ENCODE peak calls at places on chromosomes 7 and 10, in nine cellular contexts. One of them, this sample, is unnamed.

GRCh38 chr7:3589756-3590155 is 288.7 kb downstream of the SDK1 start:
- DNase-seq in GM13977: no peak
- DNase-seq in RPMI8226: no peak
- DNase-seq in NCI-H774: no peak
- DNase-seq in coronary artery: no peak
- DNase-seq in aorta: no peak
- DNase-seq in lung: no peak
- DNase-seq in HuH-7: no peak
- DNase-seq in heart left ventricle: no peak
- DNase-seq in this sample: no peak

GRCh38 chr10:114023198-114023597 is 20.5 kb upstream of the ADRB1 start:
- DNase-seq in aorta: no peak
- DNase-seq in heart left ventricle: no peak
- DNase-seq in RPMI8226: no peak
- DNase-seq in NCI-H774: no peak
- DNase-seq in GM13977: no peak
- DNase-seq in coronary artery: no peak
- DNase-seq in HuH-7: no peak
- DNase-seq in lung: no peak
- DNase-seq in this sample: no peak

GRCh38 chr10:124534231-124534798 is 72.7 kb downstream of the LHPP start:
- DNase-seq in RPMI8226: no peak
- DNase-seq in HuH-7: no peak
- DNase-seq in aorta: no peak
- DNase-seq in heart left ventricle: peak; percentile 45
- DNase-seq in coronary artery: no peak
- DNase-seq in GM13977: peak; percentile 57
- DNase-seq in lung: peak; percentile 41
- DNase-seq in NCI-H774: no peak
- DNase-seq in this sample: no peak

GRCh38 chr7:46705416-46706255 is 784.6 kb upstream of the IGFBP3 start:
- DNase-seq in lung: no peak
- DNase-seq in NCI-H774: no peak
- DNase-seq in coronary artery: no peak
- DNase-seq in HuH-7: no peak
- DNase-seq in RPMI8226: no peak
- DNase-seq in aorta: no peak
- DNase-seq in GM13977: no peak
- DNase-seq in heart left ventricle: no peak
- DNase-seq in this sample: peak; percentile 61

GRCh38 chr10:8061274-8062211 is 7.1 kb downstream of the GATA3 start:
- DNase-seq in coronary artery: no peak
- DNase-seq in lung: no peak
- DNase-seq in HuH-7: no peak
- DNase-seq in NCI-H774: no peak
- DNase-seq in RPMI8226: no peak
- DNase-seq in aorta: no peak
- DNase-seq in GM13977: peak; percentile 43
- DNase-seq in heart left ventricle: no peak
- DNase-seq in this sample: no peak

GRCh38 chr10:17041626-17042520 is 87.7 kb downstream of the CUBN start:
- DNase-seq in HuH-7: no peak
- DNase-seq in GM13977: no peak
- DNase-seq in heart left ventricle: no peak
- DNase-seq in coronary artery: no peak
- DNase-seq in aorta: no peak
- DNase-seq in lung: no peak
- DNase-seq in RPMI8226: no peak
- DNase-seq in NCI-H774: no peak
- DNase-seq in this sample: no peak

GRCh38 chr10:97428572-97428981 is 2.6 kb downstream of the PGAM1 start:
- DNase-seq in lung: no peak
- DNase-seq in RPMI8226: peak; percentile 13
- DNase-seq in coronary artery: no peak
- DNase-seq in heart left ventricle: no peak
- DNase-seq in GM13977: no peak
- DNase-seq in aorta: no peak
- DNase-seq in NCI-H774: no peak
- DNase-seq in HuH-7: no peak
- DNase-seq in this sample: peak; percentile 48

GRCh38 chr10:79562135-79562756 is 2.0 kb upstream of the SFTPA2 start:
- DNase-seq in HuH-7: peak; percentile 47
- DNase-seq in heart left ventricle: peak; percentile 63
- DNase-seq in aorta: peak; percentile 84
- DNase-seq in NCI-H774: peak; percentile 59
- DNase-seq in GM13977: peak; percentile 53
- DNase-seq in RPMI8226: peak; percentile 78
- DNase-seq in lung: peak; percentile 82
- DNase-seq in coronary artery: no peak
- DNase-seq in this sample: peak; percentile 80

GRCh38 chr7:17941171-17941490 is 837 bp upstream of the SNX13 start:
- DNase-seq in aorta: no peak
- DNase-seq in GM13977: no peak
- DNase-seq in heart left ventricle: no peak
- DNase-seq in coronary artery: no peak
- DNase-seq in RPMI8226: no peak
- DNase-seq in lung: no peak
- DNase-seq in NCI-H774: no peak
- DNase-seq in HuH-7: peak; percentile 24
- DNase-seq in this sample: peak; percentile 21

GRCh38 chr10:7354330-7355047 is 56.3 kb downstream of the SFMBT2 start:
- DNase-seq in GM13977: no peak
- DNase-seq in aorta: no peak
- DNase-seq in NCI-H774: no peak
- DNase-seq in coronary artery: no peak
- DNase-seq in RPMI8226: no peak
- DNase-seq in heart left ventricle: no peak
- DNase-seq in lung: no peak
- DNase-seq in HuH-7: no peak
- DNase-seq in this sample: no peak

GRCh38 chr10:102645388-102645740 is 1.1 kb downstream of the TRIM8 start:
- DNase-seq in coronary artery: peak; percentile 90
- DNase-seq in GM13977: no peak
- DNase-seq in RPMI8226: peak; percentile 55
- DNase-seq in HuH-7: peak; percentile 66
- DNase-seq in heart left ventricle: peak; percentile 80
- DNase-seq in NCI-H774: no peak
- DNase-seq in lung: peak; percentile 75
- DNase-seq in aorta: peak; percentile 87
- DNase-seq in this sample: no peak

GRCh38 chr7:21603972-21604749 is 61.3 kb downstream of the DNAH11 start:
- DNase-seq in GM13977: peak; percentile 6
- DNase-seq in coronary artery: no peak
- DNase-seq in aorta: no peak
- DNase-seq in HuH-7: no peak
- DNase-seq in lung: no peak
- DNase-seq in RPMI8226: no peak
- DNase-seq in NCI-H774: no peak
- DNase-seq in heart left ventricle: no peak
- DNase-seq in this sample: peak; percentile 41

GRCh38 chr10:133325392-133325760 is 11.3 kb downstream of the CALY start:
- DNase-seq in HuH-7: no peak
- DNase-seq in GM13977: no peak
- DNase-seq in lung: no peak
- DNase-seq in aorta: no peak
- DNase-seq in coronary artery: no peak
- DNase-seq in RPMI8226: no peak
- DNase-seq in NCI-H774: no peak
- DNase-seq in heart left ventricle: no peak
- DNase-seq in this sample: peak; percentile 51

GRCh38 chr7:18216270-18216669 is 188.6 kb upstream of the PRPS1L1 start:
- DNase-seq in coronary artery: no peak
- DNase-seq in GM13977: no peak
- DNase-seq in NCI-H774: no peak
- DNase-seq in RPMI8226: no peak
- DNase-seq in lung: no peak
- DNase-seq in HuH-7: no peak
- DNase-seq in aorta: no peak
- DNase-seq in heart left ventricle: no peak
- DNase-seq in this sample: no peak

GRCh38 chr10:43892062-43892765 is 243.5 kb upstream of the ZNF32 start:
- DNase-seq in lung: no peak
- DNase-seq in heart left ventricle: peak; percentile 44
- DNase-seq in coronary artery: peak; percentile 52
- DNase-seq in HuH-7: no peak
- DNase-seq in GM13977: no peak
- DNase-seq in NCI-H774: no peak
- DNase-seq in aorta: no peak
- DNase-seq in RPMI8226: no peak
- DNase-seq in this sample: peak; percentile 63

GRCh38 chr10:132168571-132169030 is 18.1 kb upstream of the DPYSL4 start:
- DNase-seq in RPMI8226: no peak
- DNase-seq in GM13977: no peak
- DNase-seq in heart left ventricle: no peak
- DNase-seq in lung: no peak
- DNase-seq in NCI-H774: no peak
- DNase-seq in aorta: peak; percentile 68
- DNase-seq in HuH-7: no peak
- DNase-seq in coronary artery: no peak
- DNase-seq in this sample: no peak

GRCh38 chr10:85105614-85106013 is 777.2 kb downstream of the CCSER2 start:
- DNase-seq in coronary artery: no peak
- DNase-seq in NCI-H774: no peak
- DNase-seq in GM13977: no peak
- DNase-seq in lung: no peak
- DNase-seq in aorta: no peak
- DNase-seq in RPMI8226: no peak
- DNase-seq in heart left ventricle: no peak
- DNase-seq in HuH-7: peak; percentile 9
- DNase-seq in this sample: no peak

GRCh38 chr7:107023522-107024149 is 20.9 kb upstream of the PRKAR2B start:
- DNase-seq in heart left ventricle: no peak
- DNase-seq in NCI-H774: no peak
- DNase-seq in GM13977: no peak
- DNase-seq in aorta: no peak
- DNase-seq in RPMI8226: no peak
- DNase-seq in coronary artery: no peak
- DNase-seq in lung: no peak
- DNase-seq in HuH-7: no peak
- DNase-seq in this sample: no peak

This sample was measured in adipocyte.